ENCODE peak calls at places on chromosomes 2 and 18, in ten cellular contexts. M is foreskin fibroblast; B is GM12865; X is neural progenitor cell; G is T-helper 2 cell; J is A549; L is HT1080; Z is osteocyte; I is cerebellum; O is stimulated activated CD4-positive, alpha-beta T cell treated with anti-CD3 and anti-CD28 coated beads, Interleukin-4, amount 100 ng/mL, for 48 hours. S is an unnamed sample.

GRCh38 chr2:174546519-174547506 is 50.8 kb downstream of the WIPF1 start:
- DNase-seq in M (peak; percentile 56), B (peak; percentile 61), X (peak; percentile 65), G (no peak), J (peak; percentile 50), L (peak; percentile 89), Z (no peak), I (peak; percentile 17), O (peak; percentile 20), S (no peak)

GRCh38 chr2:54262015-54262765 is 6.2 kb upstream of the TSPYL6 start:
- DNase-seq in M (no peak), B (no peak), X (no peak), G (no peak), J (no peak), L (no peak), Z (no peak), I (no peak), O (no peak), S (no peak)

GRCh38 chr2:39530423-39530866 is 93.4 kb upstream of the MAP4K3 start:
- DNase-seq in M (peak; percentile 81), B (no peak), X (no peak), G (no peak), J (no peak), L (peak; percentile 63), Z (no peak), I (no peak), O (no peak), S (no peak)

GRCh38 chr2:196988599-196988998 is 62.1 kb upstream of the PGAP1 start:
- DNase-seq in M (peak; percentile 27), B (no peak), X (no peak), G (no peak), J (no peak), L (no peak), Z (no peak), I (no peak), O (no peak), S (no peak)

GRCh38 chr2:239319261-239319661 is 81.6 kb downstream of the HDAC4 start:
- DNase-seq in M (peak; percentile 52), B (no peak), X (no peak), G (no peak), J (no peak), L (no peak), Z (no peak), I (no peak), O (no peak), S (no peak)

GRCh38 chr2:49332415-49332814 is 178.1 kb upstream of the FSHR start:
- DNase-seq in M (peak; percentile 1), B (no peak), X (no peak), G (no peak), J (no peak), L (no peak), Z (no peak), I (peak; percentile 6), O (no peak), S (no peak)

GRCh38 chr2:26581991-26582842 is 58.9 kb downstream of the CIB4 start:
- DNase-seq in M (no peak), B (no peak), X (no peak), G (no peak), J (no peak), L (no peak), Z (peak; percentile 40), I (no peak), O (no peak), S (no peak)

GRCh38 chr2:41718703-41719102 is 329.1 kb upstream of the PKDCC start:
- DNase-seq in M (no peak), B (no peak), X (no peak), G (no peak), J (no peak), L (no peak), Z (no peak), I (no peak), O (no peak), S (no peak)

GRCh38 chr2:156191547-156191946 is 141.0 kb downstream of the NR4A2 start:
- DNase-seq in M (no peak), B (no peak), X (no peak), G (no peak), J (no peak), L (peak; percentile 29), Z (no peak), I (no peak), O (no peak), S (no peak)

GRCh38 chr2:104444392-104444791 is 409.5 kb upstream of the POU3F3 start:
- DNase-seq in M (no peak), B (no peak), X (no peak), G (no peak), J (no peak), L (no peak), Z (no peak), I (no peak), O (no peak), S (no peak)

GRCh38 chr18:11840493-11840892 is 10.7 kb upstream of the CHMP1B start:
- DNase-seq in M (no peak), B (no peak), X (peak; percentile 58), G (no peak), J (peak; percentile 31), L (no peak), Z (no peak), I (no peak), O (no peak), S (no peak)

GRCh38 chr2:238075397-238075796 is 14.6 kb downstream of the SCLY start:
- DNase-seq in M (no peak), B (no peak), X (no peak), G (no peak), J (no peak), L (no peak), Z (no peak), I (no peak), O (no peak), S (no peak)

GRCh38 chr2:23561088-23561487 is 176.1 kb downstream of the KLHL29 start:
- DNase-seq in M (peak; percentile 26), B (no peak), X (no peak), G (no peak), J (no peak), L (no peak), Z (no peak), I (no peak), O (no peak), S (no peak)

S was measured in GM12878.